ENCODE peak calls at places on chromosome 14, in ten cellular contexts. M is T-helper 9 cell; L is stimulated activated CD4-positive, alpha-beta T cell treated with anti-CD3 and anti-CD28 coated beads, Interleukin-1b, Interleukin-23, amount 100 ng/mL, for 24 hours; B is CD8-positive, alpha-beta T cell; Q is non-pigmented ciliary epithelial cell; Y is activated CD8-positive, alpha-beta memory T cell treated with anti-CD3 and anti-CD28 coated beads, Interleukin-2, amount 50 U/mL, for 4 hours; O is brain microvascular endothelial cell; C is Daoy; D is HT1080; E is left kidney. F is an unnamed sample.

GRCh38 chr14:37150414-37150813 is 22.0 kb downstream of the SLC25A21 start:
- DNase-seq in C (peak), L (no peak), D (peak), E (peak), M (no peak), O (peak), Y (no peak), Q (no peak), B (no peak), F (no peak)

GRCh38 chr14:32449640-32450039 is 120.5 kb downstream of the AKAP6 start:
- DNase-seq in C (no peak), Y (no peak), M (no peak), D (no peak), E (no peak), Q (no peak), L (no peak), B (no peak), O (no peak), F (no peak)

GRCh38 chr14:38387821-38388220 is 131.9 kb upstream of the CLEC14A start:
- DNase-seq in M (no peak), C (no peak), Q (no peak), Y (no peak), O (no peak), E (no peak), L (no peak), B (no peak), D (no peak), F (no peak)

GRCh38 chr14:90412058-90412457 is 15.2 kb downstream of the CALM1 start:
- DNase-seq in E (no peak), M (no peak), D (no peak), Y (no peak), C (no peak), L (no peak), B (no peak), O (no peak), Q (no peak), F (no peak)

GRCh38 chr14:22200977-22201605 is 387.9 kb downstream of the DAD1 start:
- DNase-seq in D (peak), L (no peak), C (peak), O (peak), Y (no peak), B (no peak), Q (peak), M (no peak), E (peak), F (no peak)

GRCh38 chr14:70601162-70601561 is 707 bp upstream of the MED6 start:
- DNase-seq in Q (peak), D (no peak), M (no peak), C (peak), Y (no peak), B (no peak), L (no peak), E (peak), O (peak), F (peak)

GRCh38 chr14:34170891-34171290 is 220.0 kb upstream of the EGLN3 start:
- DNase-seq in Q (no peak), E (peak), Y (no peak), L (no peak), M (no peak), C (no peak), D (no peak), B (no peak), O (no peak), F (no peak)

GRCh38 chr14:21107360-21107781 is 6.5 kb downstream of the TMEM253 start:
- DNase-seq in D (peak), C (no peak), M (no peak), B (no peak), Y (no peak), O (peak), Q (no peak), L (no peak), E (no peak), F (no peak)

GRCh38 chr14:90697577-90698206 is 118.5 kb downstream of the TTC7B start:
- DNase-seq in D (peak), Y (peak), M (peak), E (peak), L (peak), B (peak), O (peak), C (peak), Q (no peak), F (peak)

GRCh38 chr14:93996130-93996695 is 888 bp upstream of the CCDC197 start:
- DNase-seq in O (no peak), Q (no peak), C (no peak), B (no peak), D (no peak), L (no peak), Y (no peak), M (no peak), E (no peak), F (no peak)

GRCh38 chr14:68622856-68623255 is 170.0 kb downstream of the ZFP36L1 start:
- DNase-seq in O (no peak), L (no peak), Q (no peak), E (peak), Y (no peak), C (no peak), D (no peak), B (no peak), M (no peak), F (no peak)

GRCh38 chr14:71137536-71138235 is 230.4 kb downstream of the PCNX1 start:
- DNase-seq in B (no peak), Q (no peak), O (no peak), D (no peak), M (no peak), C (no peak), E (no peak), L (no peak), Y (no peak), F (no peak)

GRCh38 chr14:21268612-21269251 is 510 bp downstream of the HNRNPC start:
- DNase-seq in B (peak), L (no peak), E (peak), Q (no peak), C (peak), M (no peak), Y (no peak), O (peak), D (peak), F (no peak)

GRCh38 chr14:41925409-41925808 is 318.7 kb downstream of the LRFN5 start:
- DNase-seq in Q (peak), C (peak), L (no peak), B (no peak), O (no peak), Y (no peak), E (peak), D (peak), M (no peak), F (no peak)

GRCh38 chr14:61621444-61621843 is 73.9 kb upstream of the HIF1A start:
- DNase-seq in E (no peak), D (no peak), O (no peak), L (no peak), Y (no peak), C (no peak), B (no peak), M (no peak), Q (no peak), F (no peak)

GRCh38 chr14:58501214-58501816 is 73.8 kb downstream of the KIAA0586 start:
- DNase-seq in O (peak), Q (peak), C (peak), Y (no peak), B (no peak), L (no peak), D (peak), E (peak), M (no peak), F (peak)

GRCh38 chr14:31880935-31881334 is 196.2 kb upstream of the ARHGAP5 start:
- DNase-seq in Q (peak), C (peak), B (no peak), O (peak), L (no peak), D (peak), M (no peak), Y (no peak), E (no peak), F (peak)

GRCh38 chr14:105498430-105499255 is 7.6 kb downstream of the TEDC1 start:
- DNase-seq in D (no peak), Q (no peak), B (no peak), L (no peak), M (no peak), C (peak), Y (no peak), O (no peak), E (no peak), F (no peak)

GRCh38 chr14:90088160-90088559 is 26.4 kb downstream of the KCNK13 start:
- DNase-seq in O (no peak), E (no peak), Y (no peak), Q (no peak), L (no peak), D (no peak), B (no peak), C (no peak), M (no peak), F (no peak)

GRCh38 chr14:99118046-99118721 is 153.8 kb downstream of the BCL11B start:
- DNase-seq in Q (no peak), L (no peak), D (no peak), Y (no peak), M (no peak), E (peak), B (no peak), O (no peak), C (no peak), F (no peak)

GRCh38 chr14:40694026-40694425 is 912.6 kb upstream of the LRFN5 start:
- DNase-seq in M (no peak), Y (no peak), D (no peak), E (no peak), B (no peak), Q (no peak), L (no peak), O (no peak), C (no peak), F (no peak)

GRCh38 chr14:93332853-93333630 is at the start of gene BTBD7:
- DNase-seq in C (peak), Q (peak), L (peak), E (peak), M (peak), Y (peak), B (peak), D (peak), O (peak), F (peak)

GRCh38 chr14:72742682-72743195 is 151.2 kb downstream of the DPF3 start:
- DNase-seq in O (no peak), M (no peak), Y (no peak), L (no peak), D (no peak), C (no peak), E (no peak), B (no peak), Q (no peak), F (no peak)